ENCODE peak calls at places on chromosomes 3 and 15, in six cellular contexts. C is DND-41; L is naive thymus-derived CD4-positive, alpha-beta T cell; G is CD8-positive, alpha-beta memory T cell; R is thyroid gland; F is transverse colon. X is an unnamed sample. For H3K4me1, the result is how much of the 10 kb centered on the place peaks cover.

GRCh38 chr3:186589115-186589514 is 18.6 kb downstream of the DNAJB11 start:
- DNase-seq in C (no peak), L (no peak), G (no peak), R (no peak), F (no peak), X (no peak)

GRCh38 chr3:31772781-31773180 is 208.3 kb downstream of the OSBPL10 start:
- DNase-seq in C (no peak), L (no peak), G (no peak), R (no peak), F (no peak), X (no peak)

GRCh38 chr3:157405457-157405856 is 31.2 kb upstream of the PTX3 start:
- DNase-seq in C (no peak), L (no peak), G (no peak), R (no peak), F (no peak), X (no peak)

GRCh38 chr3:171441381-171441780 is 18.8 kb downstream of the TNIK start:
- DNase-seq in C (no peak), L (no peak), G (no peak), R (no peak), F (no peak), X (no peak)

GRCh38 chr15:94066811-94067210 is 164.6 kb upstream of the MCTP2 start:
- DNase-seq in C (no peak), L (no peak), G (no peak), R (no peak), F (no peak), X (no peak)

GRCh38 chr15:80669599-80670273 is 25.4 kb upstream of the ABHD17C start:
- DNase-seq in C (no peak), L (no peak), G (no peak), R (peak), F (no peak), X (no peak)

GRCh38 chr3:21766002-21766401 is 15.0 kb upstream of the ZNF385D start:
- DNase-seq in C (no peak), L (no peak), G (no peak), R (no peak), F (no peak), X (no peak)

GRCh38 chr3:152969557-152970300 is 134.8 kb downstream of the P2RY1 start:
- DNase-seq in C (no peak), L (no peak), G (no peak), R (no peak), F (no peak), X (no peak)

GRCh38 chr3:61141184-61141583 is 110.1 kb downstream of the FHIT start:
- DNase-seq in C (no peak), L (no peak), G (no peak), R (no peak), F (no peak), X (peak)

GRCh38 chr15:36601497-36601932 is 22.1 kb downstream of the CDIN1 start:
- DNase-seq in C (no peak), L (no peak), G (no peak), R (no peak), F (peak), X (no peak)

GRCh38 chr15:51589881-51590570 is 32.5 kb downstream of the DMXL2 start:
- DNase-seq in C (no peak), L (no peak), G (no peak), R (no peak), F (no peak), X (no peak)

GRCh38 chr3:184594386-184595035 is 32.9 kb downstream of the EPHB3 start:
- DNase-seq in C (no peak), L (no peak), G (no peak), R (no peak), F (no peak), X (no peak)

GRCh38 chr15:81304226-81304625 is 19.7 kb downstream of the STARD5 start:
- DNase-seq in C (no peak), L (no peak), G (no peak), R (peak), F (no peak), X (no peak)

GRCh38 chr15:22945071-22945470 is 35.1 kb downstream of the CYFIP1 start:
- DNase-seq in C (no peak), L (no peak), G (no peak), R (no peak), F (no peak), X (no peak)

GRCh38 chr3:12993022-12993622 is 80.1 kb downstream of the IQSEC1 start:
- DNase-seq in C (no peak), L (no peak), G (no peak), R (peak), F (peak), X (no peak)

GRCh38 chr3:128551872-128552271 is 58.9 kb upstream of the GATA2 start:
- DNase-seq in C (no peak), L (no peak), G (no peak), R (no peak), F (no peak), X (no peak)

GRCh38 chr3:61669203-61669602 is 107.8 kb downstream of the PTPRG start:
- DNase-seq in C (peak), L (no peak), G (no peak), R (no peak), F (no peak), X (no peak)

GRCh38 chr15:88467935-88468528 is 524 bp downstream of the MRPS11 start:
- DNase-seq in C (peak), L (peak), G (no peak), R (no peak), F (no peak), X (peak)

GRCh38 chr3:51944541-51945021 is 2.4 kb downstream of the PARP3 start:
- DNase-seq in C (no peak), L (no peak), G (no peak), R (no peak), F (no peak), X (no peak)

GRCh38 chr3:165837058-165837525 is at the start of gene BCHE:
- DNase-seq in C (peak), L (no peak), G (no peak), R (no peak), F (no peak), X (peak)

GRCh38 chr15:37102315-37103021 is 2.1 kb upstream of the MEIS2 start:
- DNase-seq in C (no peak), L (no peak), G (no peak), R (no peak), F (no peak), X (peak)

GRCh38 chr3:149736180-149737100 is 15.8 kb downstream of the COMMD2 start:
- DNase-seq in C (no peak), L (no peak), G (no peak), R (peak), F (no peak), X (peak)

GRCh38 chr3:13593615-13594014 is 44.7 kb downstream of the FBLN2 start:
- DNase-seq in C (no peak), L (no peak), G (no peak), R (no peak), F (no peak), X (no peak)

GRCh38 chr3:45631486-45631885 is 36.9 kb downstream of the LIMD1 start:
- DNase-seq in C (no peak), L (no peak), G (no peak), R (no peak), F (no peak), X (no peak)
- H3K4me3 ChIP-seq in C (no peak), L (no peak), G (no peak), R (no peak), F (no peak), X (no peak)

GRCh38 chr3:158455406-158455805 is 115.6 kb upstream of the MLF1 start:
- DNase-seq in C (no peak), L (no peak), G (no peak), R (no peak), F (no peak), X (no peak)

GRCh38 chr3:158453004-158453403 is 118.0 kb upstream of the MLF1 start:
- DNase-seq in C (no peak), L (no peak), G (no peak), R (no peak), F (no peak), X (no peak)

GRCh38 chr3:158453865-158454264 is 117.1 kb upstream of the MLF1 start:
- DNase-seq in C (no peak), L (no peak), G (no peak), R (no peak), F (no peak), X (no peak)

GRCh38 chr3:158452324-158452723 is 118.7 kb upstream of the MLF1 start:
- DNase-seq in C (no peak), L (no peak), G (no peak), R (no peak), F (no peak), X (no peak)

DNA sequence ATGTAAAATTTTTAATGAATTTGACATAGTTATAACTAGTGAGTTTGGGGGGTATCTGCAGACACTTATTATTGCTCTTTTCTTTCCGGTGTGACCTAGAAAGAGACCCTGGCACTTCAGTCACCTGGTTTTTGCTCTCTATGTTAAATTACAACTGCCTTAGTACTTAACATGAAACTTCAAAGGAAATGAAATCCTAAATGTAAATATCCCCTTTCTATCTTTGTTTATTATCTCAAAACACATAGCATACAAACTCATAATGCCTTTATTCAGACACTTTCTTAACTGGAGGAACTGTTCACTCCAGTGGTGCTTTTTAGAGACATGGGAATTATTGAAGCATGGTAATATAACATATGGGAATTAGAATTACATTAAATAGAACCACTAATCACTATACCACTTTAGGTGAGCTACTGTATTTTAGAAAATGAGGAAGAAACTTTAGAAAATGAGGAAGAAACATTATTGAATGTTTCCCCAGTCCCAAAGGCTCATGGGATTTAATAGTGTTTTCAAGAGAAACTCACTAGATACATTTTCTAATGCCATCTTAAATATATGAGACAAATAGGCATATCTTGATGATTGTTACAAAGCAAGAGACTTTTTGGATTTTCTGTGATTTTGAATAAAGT is 119.5 kb upstream of the MLF1 start:
- DNase-seq in C (no peak), L (no peak), G (no peak), R (no peak), F (no peak), X (no peak)
- H3K4me1 ChIP-seq in C (under half), L (under half), G (under half), R (under half), F (under half), X (under half)

GRCh38 chr3:80993241-80993945 is 768.1 kb downstream of the GBE1 start:
- DNase-seq in C (no peak), L (no peak), G (no peak), R (no peak), F (no peak), X (no peak)
- H3K4me3 ChIP-seq in C (no peak), L (no peak), G (no peak), R (no peak), F (no peak), X (no peak)

GRCh38 chr3:42123012-42123581 is 31.9 kb downstream of the TRAK1 start:
- DNase-seq in C (no peak), L (no peak), G (no peak), R (no peak), F (no peak), X (no peak)
- H3K4me1 ChIP-seq in C (under half), L (under half), G (under half), R (under half), F (under half), X (under half)

GRCh38 chr3:197714251-197714650 is 22.5 kb downstream of the RUBCN start:
- DNase-seq in C (no peak), L (no peak), G (no peak), R (no peak), F (no peak), X (no peak)

GRCh38 chr3:197711973-197712707 is 24.6 kb downstream of the RUBCN start:
- DNase-seq in C (peak), L (peak), G (peak), R (peak), F (peak), X (peak)

GRCh38 chr3:197713477-197713822 is 23.3 kb downstream of the RUBCN start:
- DNase-seq in C (no peak), L (no peak), G (no peak), R (no peak), F (no peak), X (no peak)

GRCh38 chr3:197706658-197707057 is 30.0 kb downstream of the RUBCN start:
- DNase-seq in C (no peak), L (no peak), G (no peak), R (no peak), F (no peak), X (no peak)

GRCh38 chr3:197709135-197709534 is 27.6 kb downstream of the RUBCN start:
- DNase-seq in C (no peak), L (no peak), G (no peak), R (no peak), F (peak), X (no peak)
- H3K4me3 ChIP-seq in C (no peak), L (no peak), G (no peak), R (no peak), F (no peak), X (no peak)

X was measured in HAP-1.